ENCODE peak calls at places on chromosomes 3 and 15, in five cellular contexts. I is T-cell; X is stimulated activated CD8-positive, alpha-beta memory T cell treated with anti-CD3 and anti-CD28 coated beads, Interleukin-15, amount 100 ng/mL, for 24 hours; G is mesothelial cell of epicardium; H is ELF-1. D is an unnamed sample.
A peak's percentile ranks its signal among the peaks of the same experiment; 100 is the strongest.

GRCh38 chr3:196186661-196187573 is 24.3 kb downstream of the ZDHHC19 start:
- DNase-seq in X (no peak), I (no peak), G (no peak), H (peak; percentile 89), D (no peak)

GRCh38 chr3:4425055-4425454 is 42.0 kb downstream of the SUMF1 start:
- DNase-seq in G (no peak), X (no peak), H (no peak), I (no peak), D (no peak)

GRCh38 chr3:197338586-197338985 is 40.2 kb upstream of the DLG1 start:
- DNase-seq in X (no peak), G (no peak), I (no peak), H (no peak), D (no peak)

GRCh38 chr3:184635126-184635525 is 73.5 kb downstream of the EPHB3 start:
- DNase-seq in G (no peak), I (no peak), X (no peak), H (no peak), D (no peak)

GRCh38 chr3:37580237-37580636 is 281.4 kb upstream of the CTDSPL start:
- DNase-seq in H (no peak), X (no peak), I (no peak), G (no peak), D (no peak)

GRCh38 chr3:126365351-126366274 is 8.4 kb upstream of the KLF15 start:
- DNase-seq in X (no peak), H (no peak), I (no peak), G (no peak), D (no peak)

GRCh38 chr15:52493968-52494367 is 34.7 kb downstream of the MYO5A start:
- DNase-seq in X (no peak), I (no peak), H (no peak), G (no peak), D (peak; percentile 33)

GRCh38 chr3:149575213-149575961 is 82.4 kb downstream of the WWTR1 start:
- DNase-seq in I (no peak), X (no peak), G (no peak), H (no peak), D (peak; percentile 25)

GRCh38 chr3:33218446-33219174 is at the start of gene SUSD5:
- DNase-seq in H (peak; percentile 60), G (peak; percentile 26), I (no peak), X (no peak), D (peak; percentile 9)

GRCh38 chr3:85502148-85502875 is 543.5 kb downstream of the CADM2 start:
- DNase-seq in I (no peak), H (no peak), G (no peak), X (no peak), D (no peak)

GRCh38 chr3:78322780-78323179 is 1282.9 kb downstream of the ROBO2 start:
- DNase-seq in X (no peak), H (peak; percentile 15), I (no peak), G (no peak), D (no peak)

GRCh38 chr3:179233043-179233442 is 17.9 kb downstream of the KCNMB3 start:
- DNase-seq in I (no peak), H (no peak), X (no peak), G (no peak), D (no peak)

GRCh38 chr15:95298729-95299128 is 1031.8 kb upstream of the NR2F2 start:
- DNase-seq in X (no peak), G (no peak), H (no peak), I (no peak), D (no peak)

GRCh38 chr15:38354321-38354929 is 99.5 kb upstream of the FAM98B start:
- DNase-seq in X (peak; percentile 3), I (peak; percentile 47), H (peak; percentile 21), G (no peak), D (peak; percentile 45)

D was measured in RWPE1.